ENCODE peak calls at places on chromosomes 12 and 14, in ten cellular contexts. B is effector CD8-positive, alpha-beta T cell; E is activated effector memory CD4-positive, alpha-beta T cell treated with anti-CD3 and anti-CD28 coated beads, Interleukin-2, amount 50 U/mL, for 16 hours; Y is sciatic nerve; T is fibroblast of pulmonary artery; Z is AG20443; O is HFF-Myc; I is fibroblast of gingiva; H is H7; S is Kasumi-1. D is an unnamed sample.

GRCh38 chr14:50823763-50824636 is 7.0 kb downstream of the NIN start:
- DNase-seq in B (no peak), E (no peak), Y (no peak), T (no peak), Z (no peak), O (no peak), I (no peak), H (no peak), S (no peak), D (no peak)

GRCh38 chr12:131610891-131611290 is 100.0 kb upstream of the SFSWAP start:
- DNase-seq in B (no peak), E (no peak), Y (no peak), T (no peak), Z (no peak), O (no peak), I (no peak), H (no peak), S (no peak), D (no peak)

GRCh38 chr14:60350366-60350720 is 101.3 kb downstream of the PPM1A start:
- DNase-seq in B (no peak), E (no peak), Y (no peak), T (no peak), Z (peak), O (no peak), I (no peak), H (no peak), S (no peak), D (no peak)

GRCh38 chr14:101963611-101964296 is 619 bp upstream of the DYNC1H1 start:
- DNase-seq in B (no peak), E (no peak), Y (no peak), T (no peak), Z (no peak), O (no peak), I (no peak), H (no peak), S (no peak), D (no peak)

GRCh38 chr14:106308839-106309389 is 782.5 kb downstream of the TMEM121 start:
- DNase-seq in B (peak), E (peak), Y (no peak), T (no peak), Z (no peak), O (no peak), I (no peak), H (peak), S (no peak), D (no peak)

GRCh38 chr12:19130224-19131019 is 889 bp downstream of the PLEKHA5 start:
- DNase-seq in B (no peak), E (peak), Y (peak), T (no peak), Z (peak), O (no peak), I (no peak), H (peak), S (peak), D (no peak)

GRCh38 chr12:54035561-54036377 is 2.9 kb downstream of the HOXC5 start:
- DNase-seq in B (no peak), E (no peak), Y (no peak), T (no peak), Z (no peak), O (no peak), I (no peak), H (no peak), S (no peak), D (no peak)

GRCh38 chr14:100305446-100306255 is 593 bp downstream of the SLC25A29 start:
- DNase-seq in B (peak), E (peak), Y (peak), T (no peak), Z (peak), O (no peak), I (no peak), H (peak), S (peak), D (no peak)

GRCh38 chr12:79000501-79000900 is 135.9 kb downstream of the SYT1 start:
- DNase-seq in B (no peak), E (no peak), Y (no peak), T (peak), Z (no peak), O (no peak), I (peak), H (no peak), S (no peak), D (no peak)

GRCh38 chr12:32400866-32401265 is 1.5 kb downstream of the FGD4 start:
- DNase-seq in B (no peak), E (no peak), Y (no peak), T (no peak), Z (no peak), O (no peak), I (no peak), H (no peak), S (no peak), D (no peak)

GRCh38 chr12:52993558-52993869 is 12.7 kb upstream of the EIF4B start:
- DNase-seq in B (no peak), E (no peak), Y (no peak), T (no peak), Z (no peak), O (no peak), I (no peak), H (no peak), S (no peak), D (no peak)

GRCh38 chr12:93137656-93138612 is 208.8 kb upstream of the EEA1 start:
- DNase-seq in B (no peak), E (no peak), Y (no peak), T (peak), Z (peak), O (peak), I (peak), H (no peak), S (no peak), D (peak)

GRCh38 chr12:6230321-6231110 is 30.3 kb downstream of the CD9 start:
- DNase-seq in B (peak), E (peak), Y (peak), T (peak), Z (peak), O (no peak), I (peak), H (no peak), S (peak), D (no peak)

GRCh38 chr14:103033744-103034143 is 23.6 kb downstream of the CDC42BPB start:
- DNase-seq in B (no peak), E (no peak), Y (no peak), T (no peak), Z (no peak), O (no peak), I (no peak), H (no peak), S (no peak), D (peak)